ENCODE peak calls at places on chromosomes 12 and 14, in nine cellular contexts. Y is transverse colon; S is activated CD8-positive, alpha-beta T cell treated with anti-CD3 and anti-CD28 coated beads for 36 hours; N is natural killer cell; B is WERI-Rb-1; M is body of pancreas; F is IMR-90; D is HCT116; W is OCI-LY7. L is an unnamed sample.

GRCh38 chr12:45076417-45077031 is 25.6 kb upstream of the DBX2 start:
- DNase-seq in S (no peak), M (no peak), Y (no peak), W (no peak), B (no peak), D (no peak), F (no peak), N (no peak), L (no peak)

GRCh38 chr14:61563162-61563511 is 132.2 kb upstream of the HIF1A start:
- DNase-seq in M (peak), S (no peak), F (no peak), Y (no peak), N (no peak), W (no peak), B (no peak), D (no peak), L (no peak)

GRCh38 chr12:51752490-51752889 is 96.0 kb downstream of the FIGNL2 start:
- DNase-seq in M (peak), D (no peak), B (peak), W (no peak), F (peak), S (no peak), Y (peak), N (no peak), L (no peak)

GRCh38 chr14:55454264-55455151 is 14.1 kb upstream of the TBPL2 start:
- DNase-seq in M (peak), F (peak), W (no peak), D (peak), N (no peak), B (peak), S (no peak), Y (peak), L (peak)

GRCh38 chr12:11882301-11883019 is 188.3 kb upstream of the BCL2L14 start:
- DNase-seq in S (no peak), N (no peak), Y (peak), M (no peak), F (no peak), B (no peak), D (no peak), W (no peak), L (no peak)

GRCh38 chr12:104012331-104012730 is 37.7 kb downstream of the GLT8D2 start:
- DNase-seq in Y (no peak), M (no peak), W (no peak), D (no peak), N (no peak), S (no peak), F (no peak), B (no peak), L (no peak)

GRCh38 chr14:59159169-59159568 is 29.3 kb upstream of the DAAM1 start:
- DNase-seq in M (no peak), F (peak), S (no peak), Y (no peak), B (no peak), W (no peak), N (no peak), D (no peak), L (no peak)

GRCh38 chr14:77424862-77425261 is 1.5 kb upstream of the NOXRED1 start:
- DNase-seq in W (no peak), B (no peak), S (no peak), M (no peak), Y (no peak), D (no peak), F (no peak), N (no peak), L (no peak)

GRCh38 chr12:79400481-79400880 is 290.3 kb downstream of the PAWR start:
- DNase-seq in W (no peak), M (no peak), S (no peak), B (no peak), F (no peak), Y (no peak), D (no peak), N (no peak), L (no peak)

GRCh38 chr14:31950760-31951637 is 126.1 kb upstream of the ARHGAP5 start:
- DNase-seq in M (peak), W (no peak), B (peak), F (peak), N (no peak), Y (peak), S (no peak), D (no peak), L (no peak)

GRCh38 chr12:4047441-4047840 is 174.2 kb upstream of the PARP11 start:
- DNase-seq in Y (no peak), D (no peak), W (no peak), M (no peak), F (no peak), B (no peak), N (no peak), S (no peak), L (no peak)

GRCh38 chr12:3107071-3107583 is 29.9 kb downstream of the TSPAN9 start:
- DNase-seq in Y (no peak), B (peak), F (peak), M (no peak), S (no peak), W (no peak), N (no peak), D (no peak), L (no peak)

GRCh38 chr12:51886021-51886710 is 1.7 kb upstream of the ANKRD33 start:
- DNase-seq in Y (peak), B (no peak), S (peak), W (peak), N (no peak), M (peak), D (no peak), F (peak), L (peak)

GRCh38 chr12:131090254-131091210 is 136.8 kb downstream of the ADGRD1 start:
- DNase-seq in W (no peak), D (no peak), F (no peak), B (no peak), N (no peak), Y (peak), S (no peak), M (no peak), L (peak)

GRCh38 chr12:106645074-106645421 is 62.2 kb downstream of the RFX4 start:
- DNase-seq in D (no peak), Y (peak), B (no peak), F (no peak), N (no peak), S (no peak), W (no peak), M (peak), L (no peak)

GRCh38 chr12:132740652-132741051 is 21.0 kb downstream of the ANKLE2 start:
- DNase-seq in M (no peak), B (no peak), F (no peak), W (no peak), N (no peak), D (no peak), Y (no peak), S (no peak), L (no peak)

GRCh38 chr14:33527023-33527634 is 423.7 kb downstream of the EGLN3 start:
- DNase-seq in D (no peak), S (no peak), W (no peak), B (no peak), N (no peak), F (no peak), Y (no peak), M (no peak), L (no peak)

GRCh38 chr12:3998968-3999792 is 126.0 kb upstream of the PARP11 start:
- DNase-seq in D (no peak), S (no peak), B (no peak), N (no peak), W (no peak), F (no peak), Y (peak), M (peak), L (no peak)

GRCh38 chr12:102769323-102769916 is 147.6 kb downstream of the PAH start:
- DNase-seq in Y (peak), M (peak), D (peak), N (no peak), B (peak), F (peak), W (peak), S (peak), L (no peak)

GRCh38 chr12:79885956-79886490 is 48.9 kb downstream of the PPP1R12A start:
- DNase-seq in F (no peak), B (no peak), N (no peak), W (no peak), M (no peak), Y (no peak), S (no peak), D (no peak), L (no peak)

GRCh38 chr12:111447571-111448265 is 42.0 kb downstream of the SH2B3 start:
- DNase-seq in Y (no peak), F (no peak), W (no peak), N (no peak), B (no peak), D (no peak), S (no peak), M (peak), L (no peak)

GRCh38 chr14:24066490-24067132 is 4.8 kb upstream of the CPNE6 start:
- DNase-seq in F (no peak), Y (peak), W (no peak), N (no peak), B (no peak), D (no peak), S (no peak), M (no peak), L (peak)

GRCh38 chr14:76432967-76433752 is 57.2 kb downstream of the ESRRB start:
- DNase-seq in W (no peak), S (no peak), F (no peak), N (no peak), M (no peak), Y (no peak), D (no peak), B (no peak), L (no peak)

GRCh38 chr14:70724061-70724596 is 82.4 kb downstream of the TTC9 start:
- DNase-seq in B (no peak), W (no peak), F (no peak), N (no peak), D (no peak), Y (no peak), M (no peak), S (no peak), L (no peak)
- TF ChIP-seq CTCF in B (no peak), W (no peak), F (no peak), N (no peak), D (no peak), Y (no peak), M (no peak), S (no peak), L (no peak)

DNA sequence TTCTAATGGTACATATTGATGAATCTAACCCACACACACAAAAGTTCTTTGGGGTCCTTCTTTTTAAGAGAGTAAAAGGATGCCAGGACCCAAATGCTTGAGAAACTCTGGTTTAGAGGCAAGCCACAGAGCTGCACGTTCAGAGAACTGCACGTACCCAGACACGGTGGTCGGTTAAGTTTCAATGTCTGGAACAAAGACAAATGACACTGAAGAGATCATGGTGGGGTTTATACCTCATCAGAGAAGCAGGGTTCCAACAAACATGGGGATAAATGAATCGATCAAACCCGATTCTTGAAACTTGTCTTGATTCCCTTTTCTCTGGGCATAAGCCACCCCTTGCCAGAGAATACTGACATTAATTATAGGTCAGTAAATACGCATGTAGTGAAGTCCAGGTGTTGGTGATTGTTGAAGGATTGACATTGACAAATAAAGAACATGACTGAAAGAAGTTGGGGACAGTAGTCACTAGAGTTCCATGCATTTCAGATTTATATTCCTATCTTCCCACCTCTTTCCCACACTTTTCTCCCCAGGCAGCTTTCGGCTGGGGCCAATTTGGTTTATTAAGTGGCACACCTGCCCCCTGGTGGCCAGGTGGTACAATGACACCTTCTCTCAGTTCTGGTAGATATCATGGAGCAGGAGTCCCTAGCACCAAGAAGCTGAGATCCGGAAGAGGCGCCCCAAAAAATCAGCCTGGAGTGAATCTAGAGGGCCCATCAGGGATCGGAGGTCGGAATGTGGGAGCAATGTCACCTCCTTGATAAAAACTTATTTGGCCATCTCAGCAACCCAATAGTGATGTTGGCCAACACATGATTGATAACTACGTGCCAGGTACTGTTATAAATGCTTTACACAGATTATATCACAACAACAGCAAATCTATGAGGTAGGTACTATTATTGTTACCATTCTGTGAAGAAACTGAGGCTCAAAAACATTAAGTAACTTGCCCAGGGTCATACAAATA is 17.8 kb upstream of the HDAC7 start:
- DNase-seq in M (peak), S (peak), D (peak), Y (peak), W (peak), B (peak), F (peak), N (peak), L (no peak)
- TF ChIP-seq CTCF in M (peak), S (peak), D (peak), Y (peak), W (peak), B (peak), F (peak), N (peak), L (peak)

DNA sequence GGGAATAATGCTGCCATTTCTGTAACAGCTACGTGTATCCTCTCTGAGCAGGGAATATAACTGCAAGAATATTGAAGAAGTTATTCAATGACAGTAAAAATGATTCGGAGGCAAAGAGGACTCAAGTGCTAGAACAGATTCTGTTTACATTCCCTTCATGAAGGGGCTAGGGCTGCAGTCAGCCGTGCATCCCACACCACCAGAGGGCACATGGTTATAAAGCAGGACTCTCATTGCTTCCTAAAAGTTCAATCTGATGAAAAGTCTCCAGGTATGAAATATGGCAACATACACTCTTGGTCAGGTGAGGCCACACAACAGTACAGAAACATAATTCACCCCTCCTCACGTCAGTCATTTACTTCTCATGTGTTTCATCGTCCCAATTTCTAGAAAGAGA is 34.0 kb downstream of the TCHP start:
- DNase-seq in Y (no peak), S (peak), M (peak), N (no peak), D (no peak), F (peak), B (peak), W (peak), L (no peak)
- TF ChIP-seq CTCF in Y (peak), S (peak), M (peak), N (no peak), D (peak), F (peak), B (peak), W (peak), L (no peak)

DNA sequence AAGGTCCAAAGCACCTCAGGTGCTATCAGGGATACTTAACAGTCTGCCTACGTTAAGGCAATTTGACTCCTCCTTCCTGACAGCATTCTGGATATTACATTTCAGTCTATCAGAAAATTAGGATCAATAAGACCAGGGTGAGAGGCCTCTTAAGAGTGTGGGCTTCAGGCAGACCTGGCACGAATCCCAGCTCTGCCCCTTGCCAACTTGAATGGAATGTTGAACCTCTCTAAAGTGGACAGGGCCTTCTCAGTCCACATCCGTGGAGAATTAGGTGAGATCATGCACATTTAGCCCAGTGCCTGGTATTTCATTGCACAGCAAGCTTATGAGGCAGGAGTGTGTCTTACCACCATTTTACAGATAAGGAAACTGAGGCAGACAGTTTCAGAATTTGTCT is 25.9 kb downstream of the DCAF4 start:
- DNase-seq in D (no peak), B (no peak), F (no peak), Y (no peak), M (no peak), N (no peak), S (no peak), W (no peak), L (no peak)
- TF ChIP-seq CTCF in D (no peak), B (no peak), F (no peak), Y (no peak), M (no peak), N (no peak), S (no peak), W (no peak), L (no peak)

DNA sequence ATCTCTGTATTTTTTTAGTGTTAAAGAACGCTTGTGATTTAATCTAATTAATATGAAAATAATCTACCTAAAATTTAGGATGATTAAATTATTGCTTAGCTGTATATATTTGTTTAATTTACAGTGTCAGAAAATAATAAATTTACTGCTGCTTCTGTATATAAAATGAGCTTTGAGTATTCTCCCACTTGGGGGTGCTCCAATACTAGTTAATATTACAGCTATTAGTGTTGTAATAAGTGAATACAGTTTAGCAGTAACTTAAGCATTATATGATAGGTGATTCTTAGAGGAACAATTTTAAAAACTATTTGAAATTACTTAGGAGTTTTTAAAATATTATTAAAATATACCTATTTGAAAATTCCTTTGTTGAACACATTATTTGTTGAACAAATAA is 62.2 kb downstream of the PAPOLA start:
- DNase-seq in D (no peak), S (no peak), N (no peak), F (no peak), Y (no peak), W (no peak), M (no peak), B (no peak), L (no peak)
- TF ChIP-seq CTCF in D (no peak), S (no peak), N (no peak), F (peak), Y (no peak), W (peak), M (no peak), B (no peak), L (no peak)

GRCh38 chr12:123034865-123035264 is 54.4 kb downstream of the ARL6IP4 start:
- DNase-seq in M (no peak), W (no peak), N (no peak), S (peak), D (no peak), B (no peak), Y (no peak), F (peak), L (no peak)
- TF ChIP-seq CTCF in M (no peak), W (no peak), N (no peak), S (no peak), D (no peak), B (no peak), Y (no peak), F (no peak), L (no peak)

GRCh38 chr12:21695896-21696295 is 38.3 kb upstream of the LDHB start:
- DNase-seq in Y (no peak), M (no peak), B (no peak), F (no peak), N (no peak), W (no peak), S (no peak), D (no peak), L (no peak)

GRCh38 chr12:21694660-21695059 is 37.0 kb upstream of the LDHB start:
- DNase-seq in B (no peak), S (no peak), D (no peak), W (no peak), F (no peak), Y (no peak), M (no peak), N (no peak), L (no peak)

GRCh38 chr12:21696603-21697002 is 39.0 kb upstream of the LDHB start:
- DNase-seq in D (no peak), B (no peak), S (no peak), M (no peak), W (no peak), Y (no peak), F (no peak), N (no peak), L (no peak)

GRCh38 chr12:21699851-21700250 is 42.2 kb upstream of the LDHB start:
- DNase-seq in S (no peak), W (no peak), F (no peak), Y (no peak), N (no peak), D (no peak), B (no peak), M (no peak), L (no peak)

DNA sequence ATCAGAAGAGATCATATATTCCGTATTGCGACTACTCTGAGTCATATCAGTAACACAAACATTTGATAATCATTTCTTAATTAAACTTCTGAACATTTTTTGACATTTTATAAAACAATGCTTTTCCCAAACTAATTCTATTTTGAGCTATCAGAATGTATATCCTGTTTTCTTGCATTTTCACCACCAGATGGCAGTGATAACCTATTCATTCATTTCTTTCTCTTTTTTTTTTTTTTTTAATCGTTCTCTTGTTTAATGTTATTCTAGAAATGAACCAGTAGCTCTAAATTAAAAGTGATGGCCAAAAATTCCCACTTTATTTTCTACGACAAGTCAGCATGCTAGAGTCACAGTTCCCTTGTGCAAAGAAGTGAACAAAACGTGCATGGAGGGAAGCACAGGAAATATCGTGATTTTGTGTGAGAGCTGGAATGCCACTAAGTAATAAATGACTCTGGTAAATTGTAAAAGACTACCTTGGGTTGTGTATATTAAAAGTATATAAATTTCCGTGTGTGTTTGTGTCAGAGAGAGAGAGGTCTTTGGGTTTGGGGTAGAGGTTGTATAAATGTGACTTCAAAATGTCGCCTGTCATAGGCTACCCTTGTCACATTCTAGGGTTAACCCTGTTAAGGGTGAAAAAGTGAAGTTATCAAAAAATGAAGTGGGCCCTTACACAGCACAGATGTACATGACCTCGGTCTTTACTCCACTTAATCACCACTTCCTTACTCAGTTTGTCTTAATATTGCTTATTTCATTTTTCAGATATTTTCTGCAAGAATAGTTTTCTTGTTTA is 40.4 kb upstream of the LDHB start:
- DNase-seq in D (peak), S (no peak), M (no peak), Y (no peak), F (peak), N (no peak), W (peak), B (no peak), L (no peak)
- TF ChIP-seq CTCF in D (peak), S (peak), M (peak), Y (peak), F (peak), N (peak), W (peak), B (no peak), L (peak)